ENCODE peak calls at places on chromosomes 5 and 9, in seven cellular contexts. One of them, this sample, is unnamed.

GRCh38 chr5:88825782-88826110 is 57.2 kb downstream of the MEF2C start:
- DNase-seq in A549: no peak
- DNase-seq in lung: no peak
- DNase-seq in sigmoid colon: no peak
- DNase-seq in GM20000: no peak
- DNase-seq in epithelial cell of esophagus: no peak
- DNase-seq in cardiac fibroblast: peak; percentile 22
- DNase-seq in this sample: no peak

GRCh38 chr5:59218424-59219045 is 635.7 kb downstream of the RAB3C start:
- DNase-seq in A549: no peak
- DNase-seq in lung: no peak
- DNase-seq in sigmoid colon: no peak
- DNase-seq in GM20000: peak; percentile 11
- DNase-seq in epithelial cell of esophagus: peak; percentile 21
- DNase-seq in cardiac fibroblast: peak; percentile 36
- DNase-seq in this sample: peak; percentile 11

GRCh38 chr9:122158202-122158601 is 1.4 kb downstream of the NDUFA8 start:
- DNase-seq in A549: peak; percentile 76
- DNase-seq in lung: no peak
- DNase-seq in sigmoid colon: no peak
- DNase-seq in GM20000: peak; percentile 33
- DNase-seq in epithelial cell of esophagus: peak; percentile 61
- DNase-seq in cardiac fibroblast: peak; percentile 61
- DNase-seq in this sample: peak; percentile 48

GRCh38 chr5:149238540-149238939 is 33.1 kb upstream of the AFAP1L1 start:
- DNase-seq in A549: no peak
- DNase-seq in lung: no peak
- DNase-seq in sigmoid colon: no peak
- DNase-seq in GM20000: no peak
- DNase-seq in epithelial cell of esophagus: peak; percentile 10
- DNase-seq in cardiac fibroblast: no peak
- DNase-seq in this sample: no peak

GRCh38 chr5:38710616-38711015 is 135.2 kb upstream of the OSMR start:
- DNase-seq in A549: no peak
- DNase-seq in lung: no peak
- DNase-seq in sigmoid colon: no peak
- DNase-seq in GM20000: no peak
- DNase-seq in epithelial cell of esophagus: no peak
- DNase-seq in cardiac fibroblast: no peak
- DNase-seq in this sample: no peak

GRCh38 chr9:20624201-20625002 is 2.1 kb upstream of the MLLT3 start:
- DNase-seq in A549: peak; percentile 62
- DNase-seq in lung: peak; percentile 49
- DNase-seq in sigmoid colon: peak; percentile 74
- DNase-seq in GM20000: peak; percentile 53
- DNase-seq in epithelial cell of esophagus: peak; percentile 80
- DNase-seq in cardiac fibroblast: peak; percentile 88
- DNase-seq in this sample: peak; percentile 75

GRCh38 chr9:88458716-88459115 is 70.5 kb downstream of the SPIN1 start:
- DNase-seq in A549: no peak
- DNase-seq in lung: no peak
- DNase-seq in sigmoid colon: no peak
- DNase-seq in GM20000: no peak
- DNase-seq in epithelial cell of esophagus: no peak
- DNase-seq in cardiac fibroblast: peak; percentile 43
- DNase-seq in this sample: no peak

GRCh38 chr9:14210428-14210827 is 103.5 kb downstream of the NFIB start:
- DNase-seq in A549: no peak
- DNase-seq in lung: no peak
- DNase-seq in sigmoid colon: no peak
- DNase-seq in GM20000: no peak
- DNase-seq in epithelial cell of esophagus: no peak
- DNase-seq in cardiac fibroblast: no peak
- DNase-seq in this sample: no peak

GRCh38 chr9:96084289-96084688 is 208.8 kb downstream of the ERCC6L2 start:
- DNase-seq in A549: no peak
- DNase-seq in lung: no peak
- DNase-seq in sigmoid colon: no peak
- DNase-seq in GM20000: no peak
- DNase-seq in epithelial cell of esophagus: no peak
- DNase-seq in cardiac fibroblast: no peak
- DNase-seq in this sample: no peak

GRCh38 chr5:127298036-127298429 is 7.4 kb downstream of the MEGF10 start:
- DNase-seq in A549: no peak
- DNase-seq in lung: no peak
- DNase-seq in sigmoid colon: no peak
- DNase-seq in GM20000: no peak
- DNase-seq in epithelial cell of esophagus: no peak
- DNase-seq in cardiac fibroblast: no peak
- DNase-seq in this sample: no peak

GRCh38 chr5:127298623-127299022 is 8.0 kb downstream of the MEGF10 start:
- DNase-seq in A549: no peak
- DNase-seq in lung: no peak
- DNase-seq in sigmoid colon: no peak
- DNase-seq in GM20000: no peak
- DNase-seq in epithelial cell of esophagus: no peak
- DNase-seq in cardiac fibroblast: no peak
- DNase-seq in this sample: no peak

GRCh38 chr5:127296321-127296720 is 5.7 kb downstream of the MEGF10 start:
- DNase-seq in A549: no peak
- DNase-seq in lung: no peak
- DNase-seq in sigmoid colon: no peak
- DNase-seq in GM20000: no peak
- DNase-seq in epithelial cell of esophagus: peak; percentile 79
- DNase-seq in cardiac fibroblast: peak; percentile 72
- DNase-seq in this sample: peak; percentile 79

GRCh38 chr5:127295454-127295853 is 4.9 kb downstream of the MEGF10 start:
- DNase-seq in A549: no peak
- DNase-seq in lung: no peak
- DNase-seq in sigmoid colon: no peak
- DNase-seq in GM20000: no peak
- DNase-seq in epithelial cell of esophagus: no peak
- DNase-seq in cardiac fibroblast: no peak
- DNase-seq in this sample: no peak

DNA sequence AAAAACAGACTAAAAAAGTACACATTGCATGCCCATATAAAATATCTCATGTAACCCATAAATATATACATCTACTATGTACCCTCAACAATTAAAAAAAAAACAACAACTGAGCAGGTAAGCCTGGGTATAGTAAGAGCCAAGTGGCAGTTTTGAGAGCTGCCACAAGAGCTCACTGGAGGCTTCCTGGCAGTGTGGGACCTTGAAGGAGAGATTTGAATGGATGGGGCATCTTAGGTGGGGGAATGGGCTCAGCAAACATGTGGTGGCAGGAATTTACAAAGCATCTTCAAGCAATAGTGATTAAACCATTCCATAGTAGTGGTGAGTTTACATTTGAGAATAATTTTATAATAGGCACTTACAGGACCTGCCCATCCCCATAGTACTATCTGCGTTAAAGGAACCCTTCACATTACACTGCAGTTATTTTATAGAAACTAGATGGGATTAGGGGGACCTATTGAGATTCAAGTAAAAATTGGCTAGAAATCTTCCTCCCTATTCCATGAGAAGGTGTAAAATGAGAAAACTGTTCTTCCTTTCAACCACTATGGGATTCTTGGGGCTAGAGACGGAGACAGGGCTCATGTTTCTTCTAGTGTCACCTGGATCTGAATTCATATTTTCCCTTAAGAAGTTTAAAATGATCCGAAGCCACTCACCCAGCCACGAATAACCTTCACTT is 6.9 kb downstream of the MEGF10 start:
- DNase-seq in A549: no peak
- DNase-seq in lung: no peak
- DNase-seq in sigmoid colon: no peak
- DNase-seq in GM20000: no peak
- DNase-seq in epithelial cell of esophagus: no peak
- DNase-seq in cardiac fibroblast: no peak
- DNase-seq in this sample: no peak
- TF ChIP-seq CTCF in A549: no peak
- TF ChIP-seq CTCF in lung: no peak
- TF ChIP-seq CTCF in sigmoid colon: no peak
- TF ChIP-seq CTCF in GM20000: no peak
- TF ChIP-seq CTCF in epithelial cell of esophagus: no peak
- TF ChIP-seq CTCF in cardiac fibroblast: no peak
- TF ChIP-seq CTCF in this sample: no peak

GRCh38 chr5:7397005-7397546 is 1.1 kb downstream of the ADCY2 start:
- DNase-seq in A549: no peak
- DNase-seq in lung: no peak
- DNase-seq in sigmoid colon: no peak
- DNase-seq in GM20000: no peak
- DNase-seq in epithelial cell of esophagus: no peak
- DNase-seq in cardiac fibroblast: no peak
- DNase-seq in this sample: no peak

GRCh38 chr5:7395432-7396168 is at the start of gene ADCY2:
- DNase-seq in A549: no peak
- DNase-seq in lung: no peak
- DNase-seq in sigmoid colon: no peak
- DNase-seq in GM20000: no peak
- DNase-seq in epithelial cell of esophagus: no peak
- DNase-seq in cardiac fibroblast: no peak
- DNase-seq in this sample: no peak

GRCh38 chr5:7396169-7397004 is 449 bp downstream of the ADCY2 start:
- DNase-seq in A549: no peak
- DNase-seq in lung: no peak
- DNase-seq in sigmoid colon: no peak
- DNase-seq in GM20000: peak; percentile 34
- DNase-seq in epithelial cell of esophagus: peak; percentile 66
- DNase-seq in cardiac fibroblast: no peak
- DNase-seq in this sample: no peak

GRCh38 chr5:7393921-7394799 is 1.8 kb upstream of the ADCY2 start:
- DNase-seq in A549: no peak
- DNase-seq in lung: no peak
- DNase-seq in sigmoid colon: no peak
- DNase-seq in GM20000: no peak
- DNase-seq in epithelial cell of esophagus: no peak
- DNase-seq in cardiac fibroblast: no peak
- DNase-seq in this sample: no peak

GRCh38 chr5:7394889-7395431 is 978 bp upstream of the ADCY2 start:
- DNase-seq in A549: no peak
- DNase-seq in lung: no peak
- DNase-seq in sigmoid colon: no peak
- DNase-seq in GM20000: no peak
- DNase-seq in epithelial cell of esophagus: no peak
- DNase-seq in cardiac fibroblast: no peak
- DNase-seq in this sample: no peak
- TF ChIP-seq CTCF in A549: no peak
- TF ChIP-seq CTCF in lung: no peak
- TF ChIP-seq CTCF in sigmoid colon: no peak
- TF ChIP-seq CTCF in GM20000: no peak
- TF ChIP-seq CTCF in epithelial cell of esophagus: no peak
- TF ChIP-seq CTCF in cardiac fibroblast: no peak
- TF ChIP-seq CTCF in this sample: no peak

GRCh38 chr5:33594006-33594405 is 153.2 kb downstream of the TARS1 start:
- DNase-seq in A549: no peak
- DNase-seq in lung: no peak
- DNase-seq in sigmoid colon: no peak
- DNase-seq in GM20000: no peak
- DNase-seq in epithelial cell of esophagus: no peak
- DNase-seq in cardiac fibroblast: peak; percentile 58
- DNase-seq in this sample: no peak

GRCh38 chr5:33583332-33583731 is 142.6 kb downstream of the TARS1 start:
- DNase-seq in A549: no peak
- DNase-seq in lung: no peak
- DNase-seq in sigmoid colon: no peak
- DNase-seq in GM20000: no peak
- DNase-seq in epithelial cell of esophagus: no peak
- DNase-seq in cardiac fibroblast: no peak
- DNase-seq in this sample: no peak

GRCh38 chr5:33592245-33592644 is 151.5 kb downstream of the TARS1 start:
- DNase-seq in A549: no peak
- DNase-seq in lung: no peak
- DNase-seq in sigmoid colon: no peak
- DNase-seq in GM20000: no peak
- DNase-seq in epithelial cell of esophagus: no peak
- DNase-seq in cardiac fibroblast: no peak
- DNase-seq in this sample: no peak

DNA sequence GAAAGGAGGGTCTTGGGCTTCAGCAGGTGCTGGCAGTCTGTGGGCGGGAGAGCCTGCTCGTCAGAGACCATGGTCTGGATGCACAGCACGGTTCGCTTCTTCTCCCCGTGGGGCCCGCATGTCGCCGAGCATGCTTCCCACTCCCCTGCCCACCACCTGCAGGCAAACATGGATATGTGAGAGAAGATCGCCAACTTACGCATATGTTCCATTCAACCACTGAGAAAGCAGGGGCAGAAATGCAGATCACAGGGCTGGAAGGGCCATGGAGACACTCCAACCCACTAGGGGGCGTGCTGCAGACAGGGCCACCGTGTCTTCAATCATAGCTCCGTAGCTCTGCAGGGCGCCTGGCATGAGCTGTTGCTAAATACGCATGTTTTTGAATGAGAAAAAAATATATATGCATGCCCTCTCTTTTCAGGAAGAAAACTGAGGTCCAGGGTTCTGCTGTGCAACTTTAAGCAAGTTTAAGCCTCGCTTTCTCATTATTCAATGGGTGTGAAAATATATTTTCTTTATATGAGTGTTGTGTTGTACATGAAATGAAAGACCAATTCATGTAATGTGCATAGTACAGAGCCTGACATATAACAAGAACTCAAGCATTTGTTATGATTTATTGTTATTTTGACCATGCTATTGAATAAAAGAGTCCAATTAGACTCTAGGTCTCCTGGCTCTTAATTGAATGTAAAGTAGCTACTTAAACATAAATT is 148.0 kb downstream of the TARS1 start:
- DNase-seq in A549: peak; percentile 21
- DNase-seq in lung: no peak
- DNase-seq in sigmoid colon: no peak
- DNase-seq in GM20000: peak; percentile 21
- DNase-seq in epithelial cell of esophagus: peak; percentile 28
- DNase-seq in cardiac fibroblast: no peak
- DNase-seq in this sample: peak; percentile 26
- TF ChIP-seq CTCF in A549: peak; percentile 40
- TF ChIP-seq CTCF in lung: no peak
- TF ChIP-seq CTCF in sigmoid colon: no peak
- TF ChIP-seq CTCF in GM20000: peak; percentile 64
- TF ChIP-seq CTCF in epithelial cell of esophagus: peak; percentile 38
- TF ChIP-seq CTCF in cardiac fibroblast: peak; percentile 34
- TF ChIP-seq CTCF in this sample: peak; percentile 16

DNA sequence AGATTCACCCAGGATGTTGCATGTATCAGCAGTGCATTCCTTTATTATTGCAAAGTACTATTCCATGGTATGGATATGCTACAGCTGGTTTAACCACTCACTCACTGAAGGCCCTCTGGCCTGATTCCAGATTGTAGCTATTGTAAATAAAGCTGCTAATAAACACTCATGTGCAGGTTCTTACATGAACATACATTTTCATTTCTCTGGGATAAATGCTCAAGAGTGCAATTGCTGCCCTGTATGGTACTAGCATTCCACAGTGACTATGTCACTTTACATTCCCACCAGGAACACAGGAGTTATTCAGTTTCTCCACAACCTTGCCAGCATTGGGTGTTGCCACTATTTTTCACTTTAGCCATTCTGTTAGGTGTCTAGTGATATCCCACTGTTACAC is 267.6 kb downstream of the SPOCK1 start:
- DNase-seq in A549: no peak
- DNase-seq in lung: no peak
- DNase-seq in sigmoid colon: no peak
- DNase-seq in GM20000: no peak
- DNase-seq in epithelial cell of esophagus: peak; percentile 99
- DNase-seq in cardiac fibroblast: peak; percentile 40
- DNase-seq in this sample: peak; percentile 58
- TF ChIP-seq CTCF in A549: no peak
- TF ChIP-seq CTCF in lung: no peak
- TF ChIP-seq CTCF in sigmoid colon: no peak
- TF ChIP-seq CTCF in GM20000: no peak
- TF ChIP-seq CTCF in epithelial cell of esophagus: no peak
- TF ChIP-seq CTCF in cardiac fibroblast: no peak
- TF ChIP-seq CTCF in this sample: no peak

This sample was measured in MCF 10A.